ENCODE peak calls at places on chromosomes 6 and 20, in ten cellular contexts. F is lung; V is prostate gland; R is gastrocnemius medialis; I is heart right ventricle; M is RWPE1; D is IMR-90; U is neural progenitor cell; B is caudate nucleus; J is CD8-positive, alpha-beta memory T cell. N is an unnamed sample.

GRCh38 chr6:12291785-12292604 is 1.8 kb downstream of the EDN1 start:
- DNase-seq in F (no peak), V (no peak), R (no peak), I (no peak), M (no peak), D (peak; percentile 33), U (peak; percentile 65), B (no peak), J (no peak), N (no peak)

GRCh38 chr6:136607204-136607931 is 57.1 kb upstream of the MAP7 start:
- DNase-seq in F (no peak), V (peak; percentile 31), R (no peak), I (no peak), M (no peak), D (peak; percentile 67), U (no peak), B (no peak), J (no peak), N (no peak)

GRCh38 chr20:52494244-52494643 is 302.7 kb upstream of the ZFP64 start:
- DNase-seq in F (no peak), V (no peak), R (no peak), I (no peak), M (peak; percentile 84), D (peak; percentile 98), U (no peak), B (no peak), J (no peak), N (no peak)

GRCh38 chr6:147003186-147003585 is 201.0 kb upstream of the STXBP5 start:
- DNase-seq in F (no peak), V (no peak), R (no peak), I (no peak), M (no peak), D (no peak), U (no peak), B (no peak), J (no peak), N (no peak)

GRCh38 chr6:148021715-148022114 is 320.9 kb upstream of the SASH1 start:
- DNase-seq in F (peak; percentile 57), V (no peak), R (no peak), I (no peak), M (no peak), D (no peak), U (no peak), B (no peak), J (no peak), N (no peak)

GRCh38 chr20:47687095-47687987 is 97.9 kb downstream of the SULF2 start:
- DNase-seq in F (no peak), V (no peak), R (no peak), I (no peak), M (no peak), D (no peak), U (no peak), B (no peak), J (no peak), N (no peak)

GRCh38 chr6:18261877-18262276 is 2.5 kb downstream of the DEK start:
- DNase-seq in F (no peak), V (no peak), R (no peak), I (no peak), M (no peak), D (no peak), U (peak; percentile 44), B (no peak), J (no peak), N (no peak)

GRCh38 chr6:139903411-139904157 is 529.1 kb upstream of the CITED2 start:
- DNase-seq in F (no peak), V (no peak), R (no peak), I (no peak), M (no peak), D (no peak), U (no peak), B (no peak), J (no peak), N (no peak)

GRCh38 chr6:89489078-89489477 is 56.1 kb downstream of the ANKRD6 start:
- DNase-seq in F (no peak), V (no peak), R (no peak), I (no peak), M (no peak), D (no peak), U (no peak), B (no peak), J (no peak), N (no peak)

GRCh38 chr6:104357928-104358327 is 501.8 kb downstream of the HACE1 start:
- DNase-seq in F (no peak), V (no peak), R (no peak), I (no peak), M (no peak), D (no peak), U (no peak), B (no peak), J (no peak), N (no peak)

GRCh38 chr20:62245911-62246280 is 7.6 kb downstream of the OSBPL2 start:
- DNase-seq in F (no peak), V (no peak), R (no peak), I (no peak), M (no peak), D (no peak), U (no peak), B (no peak), J (no peak), N (no peak)

DNA sequence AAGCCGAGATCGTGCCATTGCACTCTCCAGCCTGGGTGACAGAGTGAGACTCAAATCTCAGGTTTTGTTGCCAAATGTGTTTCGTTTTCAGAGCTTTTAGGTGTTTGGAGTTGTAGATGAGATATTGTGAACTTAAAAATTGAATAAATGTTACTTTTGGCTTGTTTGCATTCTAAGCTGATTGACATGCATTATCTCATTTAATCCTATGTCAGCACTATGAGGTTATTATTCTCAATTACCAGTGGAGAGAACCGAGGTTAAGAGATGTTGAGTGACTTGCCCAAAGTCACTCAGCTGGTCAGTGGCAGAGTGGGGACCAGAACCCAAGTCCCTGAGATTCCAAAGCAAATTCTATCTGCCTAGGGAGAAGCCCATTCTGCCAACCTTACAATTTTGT is 72.6 kb upstream of the PIM1 start:
- DNase-seq in F (no peak), V (no peak), R (no peak), I (no peak), M (no peak), D (no peak), U (no peak), B (no peak), J (no peak), N (no peak)
- H3K27ac ChIP-seq in F (no peak overlapping the region), V (no peak overlapping the region), R (no peak overlapping the region), I (no peak overlapping the region), M (no peak overlapping the region), D (no peak overlapping the region), U (no peak overlapping the region), B (no peak overlapping the region), J (no peak overlapping the region), N (no peak overlapping the region)

GRCh38 chr6:154830771-154831170 is 97.6 kb downstream of the SCAF8 start:
- DNase-seq in F (no peak), V (no peak), R (no peak), I (no peak), M (no peak), D (no peak), U (no peak), B (no peak), J (no peak), N (no peak)
- H3K27ac ChIP-seq in F (no peak overlapping the region), V (no peak overlapping the region), R (no peak overlapping the region), I (no peak overlapping the region), M (no peak overlapping the region), D (no peak overlapping the region), U (no peak overlapping the region), B (no peak overlapping the region), J (no peak overlapping the region), N (no peak overlapping the region)

GRCh38 chr6:108407952-108408351 is 113.1 kb downstream of the AFG1L start:
- DNase-seq in F (no peak), V (no peak), R (no peak), I (no peak), M (no peak), D (no peak), U (no peak), B (no peak), J (no peak), N (no peak)
- H3K27ac ChIP-seq in F (no peak overlapping the region), V (no peak overlapping the region), R (no peak overlapping the region), I (no peak overlapping the region), M (no peak overlapping the region), D (no peak overlapping the region), U (no peak overlapping the region), B (no peak overlapping the region), J (no peak overlapping the region), N (no peak overlapping the region)

GRCh38 chr6:53910834-53911233 is 116.0 kb downstream of the LRRC1 start:
- DNase-seq in F (no peak), V (no peak), R (no peak), I (no peak), M (no peak), D (no peak), U (peak; percentile 68), B (peak; percentile 33), J (no peak), N (no peak)
- H3K27ac ChIP-seq in F (no peak overlapping the region), V (no peak overlapping the region), R (no peak overlapping the region), I (no peak overlapping the region), M (no peak overlapping the region), D (no peak overlapping the region), U (no peak overlapping the region), B (peak overlapping the region; percentile 95), J (no peak overlapping the region), N (no peak overlapping the region)

DNA sequence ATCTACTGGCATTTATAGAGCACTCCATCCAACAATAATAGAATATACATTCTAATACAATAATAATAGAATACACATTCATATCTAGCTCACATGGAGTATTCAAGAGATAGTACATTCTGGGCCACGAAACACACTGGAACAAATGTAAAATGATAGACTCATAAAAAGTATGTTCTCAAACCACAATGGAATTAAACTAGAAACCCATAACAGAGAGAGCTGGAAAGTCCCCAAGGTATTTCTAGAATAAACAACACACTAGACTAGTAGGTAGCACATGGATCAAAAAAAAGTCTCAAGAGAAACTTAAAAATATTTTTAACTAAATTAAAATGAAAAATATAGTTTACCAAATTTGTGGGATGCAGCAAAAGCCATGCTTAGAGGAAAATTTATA is 9.1 kb upstream of the TP53TG5 start:
- DNase-seq in F (no peak), V (no peak), R (no peak), I (no peak), M (no peak), D (no peak), U (no peak), B (no peak), J (no peak), N (no peak)
- H3K27ac ChIP-seq in F (no peak overlapping the region), V (no peak overlapping the region), R (no peak overlapping the region), I (no peak overlapping the region), M (no peak overlapping the region), D (no peak overlapping the region), U (no peak overlapping the region), B (no peak overlapping the region), J (no peak overlapping the region), N (no peak overlapping the region)